ENCODE peak calls at places on chromosomes 5 and 9, in ten cellular contexts. One of them, this sample, is unnamed.

GRCh38 chr9:113154471-113154870 is 3.7 kb downstream of the SLC31A2 start:
- DNase-seq in SW480: peak; percentile 56
- DNase-seq in NCI-H2081: no peak
- DNase-seq in activated naive CD4-positive, alpha-beta T cell treated with Interleukin-2 at 50 U/mL for 16 hours: no peak
- DNase-seq in GM12865: no peak
- DNase-seq in spleen: no peak
- DNase-seq in K562: no peak
- DNase-seq in B cell: no peak
- DNase-seq in NCI-H1436 treated with DMSO at 0.1 percent for 48 hours: no peak
- DNase-seq in dorsolateral prefrontal cortex: peak; percentile 49
- DNase-seq in this sample: no peak

GRCh38 chr5:109927639-109928038 is 237.9 kb downstream of the MAN2A1 start:
- DNase-seq in GM12865: no peak
- DNase-seq in dorsolateral prefrontal cortex: no peak
- DNase-seq in activated naive CD4-positive, alpha-beta T cell treated with Interleukin-2 at 50 U/mL for 16 hours: no peak
- DNase-seq in K562: no peak
- DNase-seq in SW480: no peak
- DNase-seq in NCI-H1436 treated with DMSO at 0.1 percent for 48 hours: no peak
- DNase-seq in NCI-H2081: no peak
- DNase-seq in spleen: no peak
- DNase-seq in B cell: no peak
- DNase-seq in this sample: no peak

GRCh38 chr9:106535439-106535838 is 327.5 kb upstream of the ZNF462 start:
- DNase-seq in dorsolateral prefrontal cortex: no peak
- DNase-seq in NCI-H1436 treated with DMSO at 0.1 percent for 48 hours: no peak
- DNase-seq in GM12865: no peak
- DNase-seq in NCI-H2081: no peak
- DNase-seq in B cell: no peak
- DNase-seq in activated naive CD4-positive, alpha-beta T cell treated with Interleukin-2 at 50 U/mL for 16 hours: no peak
- DNase-seq in spleen: no peak
- DNase-seq in SW480: no peak
- DNase-seq in K562: no peak
- DNase-seq in this sample: no peak

GRCh38 chr5:172283020-172283861 is at the start of gene UBTD2:
- DNase-seq in spleen: peak; percentile 96
- DNase-seq in SW480: peak; percentile 82
- DNase-seq in NCI-H1436 treated with DMSO at 0.1 percent for 48 hours: no peak
- DNase-seq in NCI-H2081: peak; percentile 80
- DNase-seq in K562: peak; percentile 70
- DNase-seq in GM12865: peak; percentile 87
- DNase-seq in B cell: peak; percentile 87
- DNase-seq in dorsolateral prefrontal cortex: peak; percentile 66
- DNase-seq in activated naive CD4-positive, alpha-beta T cell treated with Interleukin-2 at 50 U/mL for 16 hours: peak; percentile 79
- DNase-seq in this sample: peak; percentile 84

GRCh38 chr5:52985306-52985705 is 3.8 kb upstream of the ITGA2 start:
- DNase-seq in K562: no peak
- DNase-seq in NCI-H2081: no peak
- DNase-seq in spleen: no peak
- DNase-seq in dorsolateral prefrontal cortex: no peak
- DNase-seq in GM12865: peak; percentile 21
- DNase-seq in activated naive CD4-positive, alpha-beta T cell treated with Interleukin-2 at 50 U/mL for 16 hours: no peak
- DNase-seq in B cell: no peak
- DNase-seq in NCI-H1436 treated with DMSO at 0.1 percent for 48 hours: no peak
- DNase-seq in SW480: no peak
- DNase-seq in this sample: no peak

GRCh38 chr5:55911784-55912653 is 60.9 kb downstream of the IL31RA start:
- DNase-seq in GM12865: no peak
- DNase-seq in activated naive CD4-positive, alpha-beta T cell treated with Interleukin-2 at 50 U/mL for 16 hours: no peak
- DNase-seq in B cell: no peak
- DNase-seq in K562: no peak
- DNase-seq in spleen: no peak
- DNase-seq in NCI-H1436 treated with DMSO at 0.1 percent for 48 hours: no peak
- DNase-seq in NCI-H2081: no peak
- DNase-seq in dorsolateral prefrontal cortex: no peak
- DNase-seq in SW480: no peak
- DNase-seq in this sample: no peak

GRCh38 chr5:131379071-131379538 is 115.3 kb downstream of the CDC42SE2 start:
- DNase-seq in dorsolateral prefrontal cortex: no peak
- DNase-seq in K562: peak; percentile 34
- DNase-seq in B cell: peak; percentile 52
- DNase-seq in GM12865: peak; percentile 73
- DNase-seq in SW480: no peak
- DNase-seq in NCI-H1436 treated with DMSO at 0.1 percent for 48 hours: no peak
- DNase-seq in spleen: no peak
- DNase-seq in activated naive CD4-positive, alpha-beta T cell treated with Interleukin-2 at 50 U/mL for 16 hours: no peak
- DNase-seq in NCI-H2081: no peak
- DNase-seq in this sample: no peak

GRCh38 chr5:120304653-120305052 is 159.4 kb upstream of the PRR16 start:
- DNase-seq in NCI-H1436 treated with DMSO at 0.1 percent for 48 hours: no peak
- DNase-seq in spleen: no peak
- DNase-seq in NCI-H2081: no peak
- DNase-seq in K562: peak; percentile 2
- DNase-seq in SW480: no peak
- DNase-seq in dorsolateral prefrontal cortex: no peak
- DNase-seq in B cell: no peak
- DNase-seq in GM12865: no peak
- DNase-seq in activated naive CD4-positive, alpha-beta T cell treated with Interleukin-2 at 50 U/mL for 16 hours: no peak
- DNase-seq in this sample: no peak

GRCh38 chr9:120299785-120300184 is 280.2 kb downstream of the CDK5RAP2 start:
- DNase-seq in NCI-H1436 treated with DMSO at 0.1 percent for 48 hours: no peak
- DNase-seq in SW480: no peak
- DNase-seq in spleen: no peak
- DNase-seq in B cell: no peak
- DNase-seq in GM12865: no peak
- DNase-seq in NCI-H2081: peak; percentile 13
- DNase-seq in K562: peak; percentile 5
- DNase-seq in activated naive CD4-positive, alpha-beta T cell treated with Interleukin-2 at 50 U/mL for 16 hours: no peak
- DNase-seq in dorsolateral prefrontal cortex: no peak
- DNase-seq in this sample: no peak

GRCh38 chr9:122580360-122580759 is 2.8 kb downstream of the OR1L8 start:
- DNase-seq in activated naive CD4-positive, alpha-beta T cell treated with Interleukin-2 at 50 U/mL for 16 hours: no peak
- DNase-seq in NCI-H2081: no peak
- DNase-seq in GM12865: no peak
- DNase-seq in B cell: no peak
- DNase-seq in spleen: no peak
- DNase-seq in dorsolateral prefrontal cortex: no peak
- DNase-seq in NCI-H1436 treated with DMSO at 0.1 percent for 48 hours: no peak
- DNase-seq in K562: peak; percentile 64
- DNase-seq in SW480: no peak
- DNase-seq in this sample: no peak

GRCh38 chr5:73218552-73219171 is 45.7 kb downstream of the TMEM174 start:
- DNase-seq in dorsolateral prefrontal cortex: no peak
- DNase-seq in K562: no peak
- DNase-seq in NCI-H2081: peak; percentile 9
- DNase-seq in spleen: no peak
- DNase-seq in B cell: no peak
- DNase-seq in NCI-H1436 treated with DMSO at 0.1 percent for 48 hours: no peak
- DNase-seq in activated naive CD4-positive, alpha-beta T cell treated with Interleukin-2 at 50 U/mL for 16 hours: no peak
- DNase-seq in GM12865: no peak
- DNase-seq in SW480: peak; percentile 21
- DNase-seq in this sample: no peak

GRCh38 chr5:23614422-23614821 is 107.0 kb downstream of the PRDM9 start:
- DNase-seq in dorsolateral prefrontal cortex: no peak
- DNase-seq in activated naive CD4-positive, alpha-beta T cell treated with Interleukin-2 at 50 U/mL for 16 hours: no peak
- DNase-seq in SW480: no peak
- DNase-seq in GM12865: no peak
- DNase-seq in NCI-H2081: no peak
- DNase-seq in B cell: no peak
- DNase-seq in K562: no peak
- DNase-seq in spleen: no peak
- DNase-seq in NCI-H1436 treated with DMSO at 0.1 percent for 48 hours: no peak
- DNase-seq in this sample: no peak

GRCh38 chr9:95650720-95651119 is 133.9 kb upstream of the PTCH1 start:
- DNase-seq in activated naive CD4-positive, alpha-beta T cell treated with Interleukin-2 at 50 U/mL for 16 hours: no peak
- DNase-seq in SW480: peak; percentile 60
- DNase-seq in spleen: no peak
- DNase-seq in GM12865: no peak
- DNase-seq in dorsolateral prefrontal cortex: no peak
- DNase-seq in NCI-H2081: no peak
- DNase-seq in K562: no peak
- DNase-seq in NCI-H1436 treated with DMSO at 0.1 percent for 48 hours: no peak
- DNase-seq in B cell: no peak
- DNase-seq in this sample: no peak

GRCh38 chr5:132012385-132013005 is 1.0 kb upstream of the ACSL6 start:
- DNase-seq in GM12865: no peak
- DNase-seq in B cell: no peak
- DNase-seq in dorsolateral prefrontal cortex: peak; percentile 34
- DNase-seq in K562: peak; percentile 63
- DNase-seq in SW480: no peak
- DNase-seq in activated naive CD4-positive, alpha-beta T cell treated with Interleukin-2 at 50 U/mL for 16 hours: peak; percentile 13
- DNase-seq in NCI-H1436 treated with DMSO at 0.1 percent for 48 hours: no peak
- DNase-seq in spleen: peak; percentile 69
- DNase-seq in NCI-H2081: no peak
- DNase-seq in this sample: no peak

GRCh38 chr9:108691614-108692013 is 164.2 kb downstream of the ACTL7B start:
- DNase-seq in SW480: peak; percentile 96
- DNase-seq in B cell: no peak
- DNase-seq in spleen: no peak
- DNase-seq in NCI-H2081: no peak
- DNase-seq in activated naive CD4-positive, alpha-beta T cell treated with Interleukin-2 at 50 U/mL for 16 hours: no peak
- DNase-seq in GM12865: no peak
- DNase-seq in K562: no peak
- DNase-seq in dorsolateral prefrontal cortex: no peak
- DNase-seq in NCI-H1436 treated with DMSO at 0.1 percent for 48 hours: no peak
- DNase-seq in this sample: no peak

GRCh38 chr5:140317859-140318258 is 15.0 kb upstream of the PFDN1 start:
- DNase-seq in B cell: no peak
- DNase-seq in spleen: no peak
- DNase-seq in GM12865: no peak
- DNase-seq in SW480: peak; percentile 29
- DNase-seq in dorsolateral prefrontal cortex: no peak
- DNase-seq in NCI-H1436 treated with DMSO at 0.1 percent for 48 hours: no peak
- DNase-seq in K562: no peak
- DNase-seq in activated naive CD4-positive, alpha-beta T cell treated with Interleukin-2 at 50 U/mL for 16 hours: no peak
- DNase-seq in NCI-H2081: no peak
- DNase-seq in this sample: no peak

GRCh38 chr5:77861576-77861975 is 85.4 kb upstream of the TBCA start:
- DNase-seq in NCI-H2081: no peak
- DNase-seq in spleen: no peak
- DNase-seq in NCI-H1436 treated with DMSO at 0.1 percent for 48 hours: no peak
- DNase-seq in dorsolateral prefrontal cortex: no peak
- DNase-seq in GM12865: no peak
- DNase-seq in SW480: no peak
- DNase-seq in B cell: no peak
- DNase-seq in K562: no peak
- DNase-seq in activated naive CD4-positive, alpha-beta T cell treated with Interleukin-2 at 50 U/mL for 16 hours: no peak
- DNase-seq in this sample: no peak

GRCh38 chr5:2997179-2997578 is 245.7 kb upstream of the IRX2 start:
- DNase-seq in spleen: no peak
- DNase-seq in NCI-H1436 treated with DMSO at 0.1 percent for 48 hours: no peak
- DNase-seq in SW480: no peak
- DNase-seq in NCI-H2081: no peak
- DNase-seq in dorsolateral prefrontal cortex: no peak
- DNase-seq in K562: no peak
- DNase-seq in B cell: no peak
- DNase-seq in GM12865: no peak
- DNase-seq in activated naive CD4-positive, alpha-beta T cell treated with Interleukin-2 at 50 U/mL for 16 hours: no peak
- DNase-seq in this sample: no peak

GRCh38 chr5:151741678-151742423 is 16.6 kb downstream of the ATOX1 start:
- DNase-seq in SW480: no peak
- DNase-seq in NCI-H1436 treated with DMSO at 0.1 percent for 48 hours: no peak
- DNase-seq in dorsolateral prefrontal cortex: no peak
- DNase-seq in activated naive CD4-positive, alpha-beta T cell treated with Interleukin-2 at 50 U/mL for 16 hours: no peak
- DNase-seq in spleen: no peak
- DNase-seq in GM12865: no peak
- DNase-seq in B cell: no peak
- DNase-seq in NCI-H2081: no peak
- DNase-seq in K562: no peak
- DNase-seq in this sample: no peak

GRCh38 chr5:107519900-107520354 is 150.8 kb downstream of the EFNA5 start:
- DNase-seq in activated naive CD4-positive, alpha-beta T cell treated with Interleukin-2 at 50 U/mL for 16 hours: no peak
- DNase-seq in SW480: peak; percentile 81
- DNase-seq in GM12865: peak; percentile 82
- DNase-seq in NCI-H1436 treated with DMSO at 0.1 percent for 48 hours: no peak
- DNase-seq in K562: no peak
- DNase-seq in NCI-H2081: no peak
- DNase-seq in B cell: no peak
- DNase-seq in spleen: no peak
- DNase-seq in dorsolateral prefrontal cortex: no peak
- DNase-seq in this sample: no peak

GRCh38 chr5:25694805-25695204 is 1050.0 kb upstream of the CDH10 start:
- DNase-seq in GM12865: no peak
- DNase-seq in SW480: no peak
- DNase-seq in dorsolateral prefrontal cortex: peak; percentile 40
- DNase-seq in K562: no peak
- DNase-seq in activated naive CD4-positive, alpha-beta T cell treated with Interleukin-2 at 50 U/mL for 16 hours: no peak
- DNase-seq in B cell: no peak
- DNase-seq in NCI-H1436 treated with DMSO at 0.1 percent for 48 hours: no peak
- DNase-seq in NCI-H2081: no peak
- DNase-seq in spleen: no peak
- DNase-seq in this sample: no peak

GRCh38 chr5:37955748-37956147 is 115.9 kb upstream of the GDNF start:
- DNase-seq in spleen: no peak
- DNase-seq in NCI-H1436 treated with DMSO at 0.1 percent for 48 hours: no peak
- DNase-seq in dorsolateral prefrontal cortex: no peak
- DNase-seq in B cell: no peak
- DNase-seq in SW480: no peak
- DNase-seq in activated naive CD4-positive, alpha-beta T cell treated with Interleukin-2 at 50 U/mL for 16 hours: no peak
- DNase-seq in GM12865: no peak
- DNase-seq in K562: no peak
- DNase-seq in NCI-H2081: no peak
- DNase-seq in this sample: no peak

GRCh38 chr5:32990593-32991415 is 279.7 kb downstream of the NPR3 start:
- DNase-seq in K562: no peak
- DNase-seq in dorsolateral prefrontal cortex: no peak
- DNase-seq in NCI-H2081: no peak
- DNase-seq in activated naive CD4-positive, alpha-beta T cell treated with Interleukin-2 at 50 U/mL for 16 hours: no peak
- DNase-seq in spleen: no peak
- DNase-seq in NCI-H1436 treated with DMSO at 0.1 percent for 48 hours: no peak
- DNase-seq in SW480: no peak
- DNase-seq in GM12865: no peak
- DNase-seq in B cell: no peak
- DNase-seq in this sample: no peak

GRCh38 chr5:38757451-38758245 is 88.2 kb upstream of the OSMR start:
- DNase-seq in K562: no peak
- DNase-seq in B cell: no peak
- DNase-seq in spleen: no peak
- DNase-seq in GM12865: no peak
- DNase-seq in NCI-H2081: no peak
- DNase-seq in SW480: no peak
- DNase-seq in activated naive CD4-positive, alpha-beta T cell treated with Interleukin-2 at 50 U/mL for 16 hours: no peak
- DNase-seq in dorsolateral prefrontal cortex: no peak
- DNase-seq in NCI-H1436 treated with DMSO at 0.1 percent for 48 hours: no peak
- DNase-seq in this sample: no peak

This sample was measured in NCI-H526.